ENCODE peak calls at places on chromosomes 5 and 9, in five cellular contexts. X is A673, B is heart left ventricle, U is H9, Y is mesothelial cell of epicardium. W is an unnamed sample.

GRCh38 chr5:158953929-158954534 is 145.7 kb downstream of the EBF1 start:
- DNase-seq in X (no peak), B (no peak), U (no peak), Y (no peak), W (peak; percentile 52)

GRCh38 chr9:117340422-117340821 is 74.4 kb downstream of the ASTN2 start:
- DNase-seq in X (no peak), B (no peak), U (no peak), Y (no peak), W (no peak)

GRCh38 chr9:70229579-70229978 is 29.2 kb upstream of the SMC5 start:
- DNase-seq in X (peak; percentile 24), B (no peak), U (no peak), Y (no peak), W (no peak)

GRCh38 chr9:70832487-70832886 is 288.9 kb downstream of the TRPM3 start:
- DNase-seq in X (no peak), B (no peak), U (no peak), Y (no peak), W (no peak)

GRCh38 chr5:21236896-21237830 is 1249.2 kb upstream of the CDH18 start:
- DNase-seq in X (peak; percentile 83), B (no peak), U (no peak), Y (no peak), W (no peak)

GRCh38 chr9:131432597-131433301 is 38.9 kb downstream of the PRRC2B start:
- DNase-seq in X (no peak), B (no peak), U (no peak), Y (no peak), W (no peak)

GRCh38 chr9:4828776-4829175 is 36.0 kb downstream of the RCL1 start:
- DNase-seq in X (peak; percentile 33), B (no peak), U (no peak), Y (no peak), W (no peak)

GRCh38 chr9:108961151-108961550 is 27.0 kb downstream of the ABITRAM start:
- DNase-seq in X (no peak), B (no peak), U (no peak), Y (no peak), W (no peak)

GRCh38 chr9:131781069-131781468 is 41.2 kb upstream of the RAPGEF1 start:
- DNase-seq in X (no peak), B (no peak), U (no peak), Y (no peak), W (no peak)

GRCh38 chr5:1019001-1019651 is 10.5 kb downstream of the NKD2 start:
- DNase-seq in X (no peak), B (no peak), U (no peak), Y (no peak), W (no peak)

GRCh38 chr5:82129723-82130285 is 148.3 kb downstream of the RPS23 start:
- DNase-seq in X (no peak), B (no peak), U (no peak), Y (no peak), W (no peak)

GRCh38 chr9:13410566-13411031 is 131.1 kb upstream of the MPDZ start:
- DNase-seq in X (no peak), B (no peak), U (no peak), Y (no peak), W (no peak)

GRCh38 chr9:87570000-87570834 is 72.5 kb downstream of the DAPK1 start:
- DNase-seq in X (no peak), B (no peak), U (no peak), Y (no peak), W (peak; percentile 29)

GRCh38 chr5:66306105-66306843 is 162.2 kb downstream of the SREK1 start:
- DNase-seq in X (peak; percentile 78), B (peak; percentile 57), U (peak; percentile 74), Y (peak; percentile 54), W (peak; percentile 68)

GRCh38 chr5:79256563-79256962 is 20.6 kb downstream of the JMY start:
- DNase-seq in X (no peak), B (no peak), U (no peak), Y (no peak), W (no peak)

GRCh38 chr5:177457239-177458121 is 10.9 kb downstream of the PRR7 start:
- DNase-seq in X (peak; percentile 96), B (peak; percentile 84), U (peak; percentile 99), Y (peak; percentile 68), W (peak; percentile 94)

GRCh38 chr5:55823151-55823796 is 27.9 kb upstream of the IL31RA start:
- DNase-seq in X (no peak), B (no peak), U (no peak), Y (no peak), W (no peak)

GRCh38 chr9:385818-386398 is 171.2 kb downstream of the DOCK8 start:
- DNase-seq in X (peak; percentile 66), B (peak; percentile 19), U (peak; percentile 69), Y (peak; percentile 67), W (no peak)

GRCh38 chr5:173293817-173294672 is 34.2 kb downstream of the STC2 start:
- DNase-seq in X (peak; percentile 83), B (peak; percentile 68), U (peak; percentile 84), Y (peak; percentile 91), W (peak; percentile 81)
- TF ChIP-seq CTCF in X (peak; percentile 81), B (peak; percentile 88), U (peak; percentile 94), Y (peak; percentile 96), W (peak; percentile 89)

GRCh38 chr5:22663124-22663523 is 190.0 kb downstream of the CDH12 start:
- DNase-seq in X (no peak), B (no peak), U (no peak), Y (no peak), W (no peak)
- TF ChIP-seq CTCF in X (no peak), B (no peak), U (no peak), Y (no peak), W (no peak)

GRCh38 chr5:28346696-28347095 is 1308.3 kb upstream of the CDH9 start:
- DNase-seq in X (no peak), B (no peak), U (no peak), Y (no peak), W (no peak)

DNA sequence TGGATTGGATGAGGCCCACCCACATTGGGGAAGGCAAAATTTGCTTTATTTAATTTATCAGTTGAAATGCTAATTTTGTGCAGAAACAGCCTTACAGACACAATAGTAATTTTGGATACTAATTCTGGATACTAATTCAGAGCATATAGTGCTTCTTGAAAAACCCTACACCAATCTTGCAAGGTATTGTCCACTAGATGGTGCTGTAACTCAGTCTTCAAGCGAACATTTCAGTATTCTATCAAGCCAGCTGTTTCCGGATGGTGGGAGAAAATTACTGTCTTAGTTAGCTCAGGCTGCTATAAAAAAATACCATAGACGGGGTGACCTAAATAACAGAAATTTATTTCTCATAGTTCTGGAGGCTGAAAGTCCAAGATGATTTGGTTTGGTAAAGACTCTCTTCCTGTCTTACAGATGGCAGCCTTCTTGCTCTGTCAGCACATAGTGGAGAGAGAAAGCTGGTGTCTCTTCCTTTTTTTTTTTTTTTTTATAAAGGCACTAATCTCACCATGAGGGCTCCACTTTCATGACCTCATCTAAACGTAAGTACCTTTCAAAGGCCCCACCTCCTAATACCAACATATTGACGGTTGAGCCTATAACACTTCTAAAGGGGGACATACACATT is 1306.5 kb upstream of the CDH9 start:
- DNase-seq in X (peak; percentile 73), B (no peak), U (peak; percentile 29), Y (no peak), W (peak; percentile 9)
- TF ChIP-seq CTCF in X (peak; percentile 74), B (peak; percentile 39), U (peak; percentile 86), Y (peak; percentile 34), W (no peak)

GRCh38 chr5:15013654-15014463 is 142.3 kb upstream of the ANKH start:
- DNase-seq in X (peak; percentile 70), B (no peak), U (no peak), Y (no peak), W (peak; percentile 28)
- TF ChIP-seq CTCF in X (peak; percentile 69), B (peak; percentile 80), U (peak; percentile 82), Y (peak; percentile 69), W (no peak)

GRCh38 chr5:61675015-61675692 is 343.1 kb downstream of the ZSWIM6 start:
- DNase-seq in X (peak; percentile 62), B (no peak), U (peak; percentile 44), Y (no peak), W (no peak)
- TF ChIP-seq CTCF in X (peak; percentile 43), B (no peak), U (peak; percentile 43), Y (no peak), W (no peak)

GRCh38 chr9:69153707-69154521 is 20.2 kb upstream of the TJP2 start:
- DNase-seq in X (no peak), B (no peak), U (peak; percentile 26), Y (no peak), W (no peak)
- TF ChIP-seq CTCF in X (no peak), B (no peak), U (no peak), Y (no peak), W (no peak)

GRCh38 chr5:151459680-151460079 is 12.3 kb downstream of the SLC36A1 start:
- DNase-seq in X (no peak), B (no peak), U (no peak), Y (no peak), W (no peak)

GRCh38 chr5:151464101-151464500 is 16.7 kb downstream of the SLC36A1 start:
- DNase-seq in X (no peak), B (no peak), U (no peak), Y (no peak), W (no peak)

GRCh38 chr5:151465476-151465875 is 18.1 kb downstream of the SLC36A1 start:
- DNase-seq in X (no peak), B (no peak), U (no peak), Y (no peak), W (no peak)

GRCh38 chr5:151461312-151461711 is 13.9 kb downstream of the SLC36A1 start:
- DNase-seq in X (no peak), B (no peak), U (no peak), Y (no peak), W (peak; percentile 26)

GRCh38 chr5:151463137-151464029 is 16.0 kb downstream of the SLC36A1 start:
- DNase-seq in X (no peak), B (no peak), U (peak; percentile 49), Y (no peak), W (no peak)
- TF ChIP-seq CTCF in X (peak; percentile 63), B (peak; percentile 17), U (peak; percentile 86), Y (peak; percentile 47), W (no peak)

W was measured in GM20000.